ENCODE peak calls at places on chromosome 21, in ten cellular contexts. K is adipocyte; B is brain microvascular endothelial cell; O is K562; D is CD8-positive, alpha-beta T cell; G is HCT116; F is GM12864; H is IMR-90; P is GM06990; Q is tibial artery. U is an unnamed sample.

GRCh38 chr21:42164064-42164789 is 54.7 kb upstream of the ABCG1 start:
- DNase-seq in K (no peak), B (no peak), O (no peak), D (peak; percentile 75), G (peak; percentile 29), F (peak; percentile 16), H (no peak), P (no peak), Q (no peak), U (no peak)

GRCh38 chr21:27454234-27454633 is 487.3 kb upstream of the ADAMTS5 start:
- DNase-seq in K (no peak), B (no peak), O (no peak), D (no peak), G (no peak), F (no peak), H (no peak), P (no peak), Q (no peak), U (no peak)

GRCh38 chr21:42081931-42082381 is 10.8 kb downstream of the UMODL1 start:
- DNase-seq in K (no peak), B (no peak), O (no peak), D (no peak), G (no peak), F (no peak), H (no peak), P (no peak), Q (no peak), U (no peak)

GRCh38 chr21:34770581-34770980 is 101.8 kb downstream of the CLIC6 start:
- DNase-seq in K (no peak), B (no peak), O (no peak), D (no peak), G (no peak), F (no peak), H (no peak), P (no peak), Q (no peak), U (no peak)

GRCh38 chr21:37166733-37167132 is 93.7 kb downstream of the TTC3 start:
- DNase-seq in K (no peak), B (no peak), O (no peak), D (no peak), G (peak; percentile 23), F (no peak), H (no peak), P (no peak), Q (no peak), U (no peak)

GRCh38 chr21:27814226-27814625 is 847.3 kb upstream of the ADAMTS5 start:
- DNase-seq in K (no peak), B (no peak), O (no peak), D (no peak), G (no peak), F (no peak), H (no peak), P (no peak), Q (no peak), U (no peak)

GRCh38 chr21:41779659-41780058 is 12.8 kb upstream of the RIPK4 start:
- DNase-seq in K (no peak), B (no peak), O (no peak), D (no peak), G (no peak), F (no peak), H (no peak), P (no peak), Q (no peak), U (no peak)

GRCh38 chr21:29586696-29587095 is 288.0 kb downstream of the BACH1 start:
- DNase-seq in K (peak; percentile 60), B (no peak), O (no peak), D (no peak), G (no peak), F (no peak), H (peak; percentile 19), P (no peak), Q (no peak), U (no peak)

GRCh38 chr21:42311160-42311559 is 4.0 kb downstream of the TFF3 start:
- DNase-seq in K (no peak), B (no peak), O (no peak), D (no peak), G (no peak), F (no peak), H (no peak), P (no peak), Q (no peak), U (no peak)

GRCh38 chr21:42220138-42220701 is 1.3 kb downstream of the ABCG1 start:
- DNase-seq in K (peak; percentile 15), B (peak; percentile 38), O (no peak), D (peak; percentile 70), G (no peak), F (peak; percentile 68), H (peak; percentile 82), P (peak; percentile 72), Q (peak; percentile 81), U (peak; percentile 50)

GRCh38 chr21:41671859-41672542 is 94.9 kb downstream of the RIPK4 start:
- DNase-seq in K (no peak), B (no peak), O (no peak), D (no peak), G (no peak), F (no peak), H (no peak), P (no peak), Q (peak; percentile 49), U (no peak)

GRCh38 chr21:33058468-33059318 is 11.2 kb upstream of the OLIG1 start:
- DNase-seq in K (no peak), B (no peak), O (no peak), D (no peak), G (no peak), F (no peak), H (no peak), P (no peak), Q (no peak), U (no peak)

GRCh38 chr21:33063907-33064622 is 5.9 kb upstream of the OLIG1 start:
- DNase-seq in K (no peak), B (no peak), O (peak; percentile 31), D (no peak), G (no peak), F (no peak), H (no peak), P (no peak), Q (no peak), U (no peak)

GRCh38 chr21:33059319-33059894 is 10.5 kb upstream of the OLIG1 start:
- DNase-seq in K (no peak), B (no peak), O (no peak), D (no peak), G (no peak), F (no peak), H (no peak), P (no peak), Q (no peak), U (no peak)

GRCh38 chr21:33063365-33063883 is 6.5 kb upstream of the OLIG1 start:
- DNase-seq in K (no peak), B (no peak), O (no peak), D (no peak), G (no peak), F (no peak), H (no peak), P (no peak), Q (no peak), U (no peak)

GRCh38 chr21:33061233-33061632 is 8.7 kb upstream of the OLIG1 start:
- DNase-seq in K (no peak), B (no peak), O (no peak), D (no peak), G (no peak), F (no peak), H (no peak), P (no peak), Q (no peak), U (no peak)
- H3K4me3 ChIP-seq in K (no peak overlapping the region), B (no peak overlapping the region), O (no peak overlapping the region), D (no peak overlapping the region), G (no peak overlapping the region), F (no peak overlapping the region), H (no peak overlapping the region), P (no peak overlapping the region), Q (no peak overlapping the region), U (no peak overlapping the region)

DNA sequence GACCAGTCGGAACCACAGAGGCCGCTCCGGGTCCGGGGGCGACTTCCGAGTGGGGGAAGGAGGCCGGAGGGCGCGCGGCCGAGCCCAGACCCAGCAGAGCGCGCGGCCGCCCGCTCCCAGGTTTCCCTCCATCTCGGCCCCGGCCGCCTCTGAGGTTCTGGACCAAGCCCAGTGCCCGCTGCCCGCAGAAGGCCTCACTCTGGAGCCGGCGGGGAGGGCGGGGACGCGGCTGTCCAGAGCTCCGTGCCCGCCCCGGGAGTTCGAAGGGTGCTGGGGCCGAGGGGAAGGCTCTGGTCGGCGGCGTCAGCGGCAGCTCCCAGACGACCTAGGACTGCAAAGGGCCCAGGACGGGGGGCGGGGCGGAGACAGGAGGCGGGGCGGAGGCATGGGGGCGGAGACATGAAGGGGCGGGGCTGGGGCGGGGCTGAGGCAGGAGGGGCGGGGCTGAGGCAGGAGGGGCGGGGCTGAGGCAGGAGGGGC is 48.0 kb upstream of the SLC19A1 start:
- DNase-seq in K (peak; percentile 76), B (no peak), O (peak; percentile 97), D (peak; percentile 82), G (no peak), F (no peak), H (peak; percentile 19), P (peak; percentile 39), Q (peak; percentile 59), U (no peak)
- H3K4me3 ChIP-seq in K (peak overlapping the region; percentile 74), B (peak overlapping the region; percentile 46), O (peak overlapping the region; percentile 53), D (peak overlapping the region; percentile 44), G (peak overlapping the region; percentile 50), F (no peak overlapping the region), H (peak overlapping the region; percentile 44), P (peak overlapping the region; percentile 44), Q (peak overlapping the region; percentile 11), U (peak overlapping the region; percentile 40)

GRCh38 chr21:43726686-43727570 is 8.0 kb downstream of the PDXK start:
- DNase-seq in K (no peak), B (no peak), O (no peak), D (no peak), G (no peak), F (no peak), H (no peak), P (no peak), Q (peak; percentile 80), U (no peak)
- H3K4me3 ChIP-seq in K (no peak overlapping the region), B (no peak overlapping the region), O (no peak overlapping the region), D (no peak overlapping the region), G (no peak overlapping the region), F (no peak overlapping the region), H (no peak overlapping the region), P (no peak overlapping the region), Q (no peak overlapping the region), U (no peak overlapping the region)

DNA sequence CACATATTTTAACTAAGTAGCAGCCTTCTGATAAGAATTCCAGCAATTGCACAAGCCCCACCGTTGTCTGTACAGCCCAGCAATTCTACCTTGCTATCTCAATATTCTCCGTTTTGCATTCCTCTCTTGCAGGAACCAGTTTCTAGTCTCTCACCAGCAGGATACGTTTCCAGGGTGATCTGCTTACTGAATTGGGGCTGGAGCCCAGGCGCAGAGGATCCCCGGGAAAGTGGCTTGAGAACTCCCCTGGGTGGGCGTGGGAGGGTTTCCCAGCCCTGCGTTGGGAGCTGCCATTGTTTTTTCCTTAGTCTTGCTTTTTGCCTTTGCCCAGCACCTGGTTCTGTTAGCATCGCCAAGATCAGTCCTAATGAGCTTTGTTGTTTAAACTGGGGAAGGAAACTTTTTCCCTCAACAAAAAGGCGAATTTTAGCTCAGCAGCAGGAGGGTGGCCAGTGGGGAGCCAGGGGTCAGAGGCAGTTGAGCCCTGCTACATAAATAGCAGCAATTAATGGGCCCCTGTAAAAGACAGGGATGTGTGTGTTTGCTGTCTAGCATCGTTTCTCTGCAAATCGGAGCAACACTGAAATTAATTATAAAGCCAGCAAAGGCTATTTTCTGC is 36.4 kb downstream of the HUNK start:
- DNase-seq in K (no peak), B (no peak), O (no peak), D (no peak), G (no peak), F (no peak), H (peak; percentile 17), P (no peak), Q (no peak), U (no peak)
- H3K4me3 ChIP-seq in K (no peak overlapping the region), B (no peak overlapping the region), O (no peak overlapping the region), D (no peak overlapping the region), G (no peak overlapping the region), F (no peak overlapping the region), H (no peak overlapping the region), P (no peak overlapping the region), Q (no peak overlapping the region), U (no peak overlapping the region)